ENCODE peak calls at places on chromosomes 6 and 20, in nine cellular contexts. Q is cardiac muscle cell; D is GM23338; W is NCI-H2171; K is NCI-H774; R is activated CD4-positive, alpha-beta T cell treated with anti-CD3 and anti-CD28 coated beads for 4 hours; T is GM03348; B is COR-L47; V is activated naive CD8-positive, alpha-beta T cell treated with anti-CD3 and anti-CD28 coated beads, Interleukin-2, amount 50 U/mL, for 24 hours. O is an unnamed sample.

GRCh38 chr6:145688493-145688905 is 46.8 kb downstream of the EPM2A start:
- DNase-seq in Q (no peak), B (no peak), D (no peak), R (no peak), V (no peak), T (peak; percentile 5), K (no peak), W (no peak), O (no peak)

GRCh38 chr6:158031445-158032353 is 50.0 kb downstream of the SYNJ2 start:
- DNase-seq in R (no peak), K (no peak), T (peak; percentile 88), B (no peak), V (peak; percentile 74), W (no peak), Q (peak; percentile 69), D (no peak), O (no peak)

GRCh38 chr6:72132851-72133250 is 246.5 kb downstream of the RIMS1 start:
- DNase-seq in T (no peak), B (no peak), R (no peak), D (no peak), Q (no peak), K (no peak), W (no peak), V (no peak), O (no peak)

GRCh38 chr20:59604770-59605665 is 678 bp downstream of the PHACTR3 start:
- DNase-seq in W (no peak), R (no peak), D (peak; percentile 60), T (no peak), B (peak; percentile 46), K (no peak), V (no peak), Q (no peak), O (no peak)

GRCh38 chr6:71082033-71082620 is 125.3 kb upstream of the B3GAT2 start:
- DNase-seq in V (no peak), K (no peak), R (no peak), B (no peak), D (no peak), W (no peak), T (peak; percentile 9), Q (peak; percentile 26), O (no peak)

GRCh38 chr6:85986681-85987080 is 344.0 kb upstream of the SYNCRIP start:
- DNase-seq in K (no peak), B (no peak), D (no peak), Q (no peak), T (no peak), V (no peak), W (no peak), R (no peak), O (no peak)

GRCh38 chr6:106125925-106126435 is 39.8 kb downstream of the PRDM1 start:
- DNase-seq in K (no peak), R (peak; percentile 49), B (no peak), T (no peak), V (no peak), Q (no peak), D (no peak), W (no peak), O (no peak)

GRCh38 chr6:157825243-157825904 is 2.3 kb downstream of the SNX9 start:
- DNase-seq in V (no peak), T (no peak), B (no peak), Q (peak; percentile 67), R (no peak), K (no peak), W (no peak), D (no peak), O (no peak)

GRCh38 chr6:132247381-132248159 is 153.7 kb downstream of the MOXD1 start:
- DNase-seq in V (no peak), Q (no peak), W (no peak), K (peak; percentile 22), R (no peak), D (no peak), T (peak; percentile 25), B (no peak), O (no peak)

GRCh38 chr6:130602151-130602770 is 224.9 kb upstream of the SMLR1 start:
- DNase-seq in R (peak; percentile 19), K (no peak), W (no peak), T (peak; percentile 88), D (no peak), B (no peak), Q (peak; percentile 76), V (no peak), O (no peak)

O was measured in DND-41.